ENCODE peak calls at places on chromosome 3, in nine cellular contexts. One of them, this sample, is unnamed.

GRCh38 chr3:46906471-46907058 is 29.0 kb downstream of the PTH1R start:
- DNase-seq in Panc1: no peak
- DNase-seq in AG09319: no peak
- DNase-seq in transverse colon: no peak
- DNase-seq in fibroblast of pulmonary artery: no peak
- DNase-seq in HFFc6: no peak
- DNase-seq in choroid plexus epithelial cell: no peak
- DNase-seq in H9: no peak
- DNase-seq in WTC11: no peak
- DNase-seq in this sample: no peak

GRCh38 chr3:132161608-132162007 is 126.8 kb upstream of the CPNE4 start:
- DNase-seq in Panc1: no peak
- DNase-seq in AG09319: no peak
- DNase-seq in transverse colon: no peak
- DNase-seq in fibroblast of pulmonary artery: no peak
- DNase-seq in HFFc6: no peak
- DNase-seq in choroid plexus epithelial cell: peak; percentile 11
- DNase-seq in H9: peak; percentile 65
- DNase-seq in WTC11: peak; percentile 27
- DNase-seq in this sample: no peak

GRCh38 chr3:105516972-105517371 is 150.3 kb downstream of the ALCAM start:
- DNase-seq in Panc1: no peak
- DNase-seq in AG09319: no peak
- DNase-seq in transverse colon: no peak
- DNase-seq in fibroblast of pulmonary artery: peak; percentile 49
- DNase-seq in HFFc6: no peak
- DNase-seq in choroid plexus epithelial cell: no peak
- DNase-seq in H9: no peak
- DNase-seq in WTC11: peak; percentile 13
- DNase-seq in this sample: no peak

GRCh38 chr3:136844726-136845125 is 17.3 kb upstream of the NCK1 start:
- DNase-seq in Panc1: no peak
- DNase-seq in AG09319: no peak
- DNase-seq in transverse colon: no peak
- DNase-seq in fibroblast of pulmonary artery: peak; percentile 64
- DNase-seq in HFFc6: no peak
- DNase-seq in choroid plexus epithelial cell: no peak
- DNase-seq in H9: no peak
- DNase-seq in WTC11: no peak
- DNase-seq in this sample: no peak

GRCh38 chr3:138348107-138348949 is at the start of gene MRAS:
- DNase-seq in Panc1: no peak
- DNase-seq in AG09319: peak; percentile 38
- DNase-seq in transverse colon: peak; percentile 67
- DNase-seq in fibroblast of pulmonary artery: peak; percentile 84
- DNase-seq in HFFc6: peak; percentile 71
- DNase-seq in choroid plexus epithelial cell: peak; percentile 80
- DNase-seq in H9: peak; percentile 78
- DNase-seq in WTC11: peak; percentile 79
- DNase-seq in this sample: peak; percentile 60

GRCh38 chr3:78868570-78868969 is 899.2 kb downstream of the ROBO1 start:
- DNase-seq in Panc1: no peak
- DNase-seq in AG09319: no peak
- DNase-seq in transverse colon: no peak
- DNase-seq in fibroblast of pulmonary artery: no peak
- DNase-seq in HFFc6: no peak
- DNase-seq in choroid plexus epithelial cell: no peak
- DNase-seq in H9: no peak
- DNase-seq in WTC11: no peak
- DNase-seq in this sample: no peak

GRCh38 chr3:119294402-119294888 is 262 bp downstream of the ARHGAP31 start:
- DNase-seq in Panc1: no peak
- DNase-seq in AG09319: no peak
- DNase-seq in transverse colon: peak; percentile 73
- DNase-seq in fibroblast of pulmonary artery: no peak
- DNase-seq in HFFc6: no peak
- DNase-seq in choroid plexus epithelial cell: no peak
- DNase-seq in H9: no peak
- DNase-seq in WTC11: no peak
- DNase-seq in this sample: peak; percentile 83

GRCh38 chr3:11530153-11530721 is 113.5 kb downstream of the VGLL4 start:
- DNase-seq in Panc1: no peak
- DNase-seq in AG09319: peak; percentile 81
- DNase-seq in transverse colon: no peak
- DNase-seq in fibroblast of pulmonary artery: peak; percentile 94
- DNase-seq in HFFc6: peak; percentile 98
- DNase-seq in choroid plexus epithelial cell: peak; percentile 100
- DNase-seq in H9: no peak
- DNase-seq in WTC11: no peak
- DNase-seq in this sample: no peak

GRCh38 chr3:115341208-115341607 is 194.1 kb upstream of the ZBTB20 start:
- DNase-seq in Panc1: no peak
- DNase-seq in AG09319: no peak
- DNase-seq in transverse colon: no peak
- DNase-seq in fibroblast of pulmonary artery: peak; percentile 71
- DNase-seq in HFFc6: peak; percentile 39
- DNase-seq in choroid plexus epithelial cell: peak; percentile 70
- DNase-seq in H9: no peak
- DNase-seq in WTC11: no peak
- DNase-seq in this sample: no peak

GRCh38 chr3:135452881-135453280 is 512.6 kb upstream of the PPP2R3A start:
- DNase-seq in Panc1: no peak
- DNase-seq in AG09319: no peak
- DNase-seq in transverse colon: no peak
- DNase-seq in fibroblast of pulmonary artery: no peak
- DNase-seq in HFFc6: no peak
- DNase-seq in choroid plexus epithelial cell: no peak
- DNase-seq in H9: peak; percentile 52
- DNase-seq in WTC11: peak; percentile 17
- DNase-seq in this sample: no peak

GRCh38 chr3:153244961-153245360 is 82.9 kb downstream of the RAP2B start:
- DNase-seq in Panc1: no peak
- DNase-seq in AG09319: no peak
- DNase-seq in transverse colon: no peak
- DNase-seq in fibroblast of pulmonary artery: peak; percentile 35
- DNase-seq in HFFc6: peak; percentile 8
- DNase-seq in choroid plexus epithelial cell: peak; percentile 58
- DNase-seq in H9: no peak
- DNase-seq in WTC11: no peak
- DNase-seq in this sample: no peak

GRCh38 chr3:127363171-127363570 is 75.3 kb upstream of the PRR20G start:
- DNase-seq in Panc1: no peak
- DNase-seq in AG09319: no peak
- DNase-seq in transverse colon: no peak
- DNase-seq in fibroblast of pulmonary artery: no peak
- DNase-seq in HFFc6: no peak
- DNase-seq in choroid plexus epithelial cell: no peak
- DNase-seq in H9: no peak
- DNase-seq in WTC11: no peak
- DNase-seq in this sample: no peak

GRCh38 chr3:126537730-126538281 is 13.9 kb downstream of the CHST13 start:
- DNase-seq in Panc1: no peak
- DNase-seq in AG09319: no peak
- DNase-seq in transverse colon: peak; percentile 54
- DNase-seq in fibroblast of pulmonary artery: no peak
- DNase-seq in HFFc6: no peak
- DNase-seq in choroid plexus epithelial cell: no peak
- DNase-seq in H9: peak; percentile 22
- DNase-seq in WTC11: peak; percentile 1
- DNase-seq in this sample: no peak

GRCh38 chr3:37458162-37458895 is 283.9 kb upstream of the LRRFIP2 start:
- DNase-seq in Panc1: no peak
- DNase-seq in AG09319: no peak
- DNase-seq in transverse colon: no peak
- DNase-seq in fibroblast of pulmonary artery: no peak
- DNase-seq in HFFc6: no peak
- DNase-seq in choroid plexus epithelial cell: no peak
- DNase-seq in H9: no peak
- DNase-seq in WTC11: no peak
- DNase-seq in this sample: no peak

GRCh38 chr3:65593780-65594752 is 444.7 kb downstream of the MAGI1 start:
- DNase-seq in Panc1: no peak
- DNase-seq in AG09319: no peak
- DNase-seq in transverse colon: no peak
- DNase-seq in fibroblast of pulmonary artery: no peak
- DNase-seq in HFFc6: no peak
- DNase-seq in choroid plexus epithelial cell: no peak
- DNase-seq in H9: no peak
- DNase-seq in WTC11: no peak
- DNase-seq in this sample: no peak

DNA sequence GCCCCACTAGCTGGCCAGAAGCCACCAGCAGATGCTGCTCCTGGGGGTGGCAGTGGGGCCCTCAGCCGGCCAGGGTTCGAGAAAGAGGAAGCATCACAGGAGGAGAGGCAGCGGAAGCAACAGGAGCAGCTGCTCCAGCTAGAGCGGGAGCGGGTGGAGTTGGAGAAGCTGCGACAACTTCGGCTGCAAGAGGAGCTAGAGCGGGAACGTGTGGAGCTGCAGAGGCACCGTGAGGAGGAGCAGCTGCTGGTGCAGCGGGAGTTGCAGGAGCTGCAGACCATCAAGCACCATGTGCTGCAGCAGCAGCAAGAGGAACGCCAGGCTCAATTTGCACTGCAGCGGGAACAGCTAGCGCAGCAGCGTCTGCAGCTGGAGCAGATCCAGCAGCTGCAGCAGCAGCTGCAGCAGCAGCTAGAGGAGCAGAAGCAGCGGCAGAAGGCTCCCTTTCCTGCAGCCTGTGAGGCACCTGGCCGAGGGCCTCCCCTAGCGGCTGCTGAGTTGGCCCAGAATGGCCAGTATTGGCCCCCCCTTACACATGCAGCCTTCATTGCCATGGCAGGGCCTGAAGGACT is 17.5 kb upstream of the APEH start:
- DNase-seq in Panc1: no peak
- DNase-seq in AG09319: no peak
- DNase-seq in transverse colon: no peak
- DNase-seq in fibroblast of pulmonary artery: peak; percentile 14
- DNase-seq in HFFc6: no peak
- DNase-seq in choroid plexus epithelial cell: peak; percentile 41
- DNase-seq in H9: no peak
- DNase-seq in WTC11: no peak
- DNase-seq in this sample: no peak
- TF ChIP-seq CTCF in Panc1: no peak
- TF ChIP-seq CTCF in AG09319: peak; percentile 24
- TF ChIP-seq CTCF in transverse colon: no peak
- TF ChIP-seq CTCF in fibroblast of pulmonary artery: peak; percentile 22
- TF ChIP-seq CTCF in HFFc6: no peak
- TF ChIP-seq CTCF in choroid plexus epithelial cell: peak; percentile 58
- TF ChIP-seq CTCF in H9: no peak
- TF ChIP-seq CTCF in WTC11: no peak
- TF ChIP-seq CTCF in this sample: no peak

DNA sequence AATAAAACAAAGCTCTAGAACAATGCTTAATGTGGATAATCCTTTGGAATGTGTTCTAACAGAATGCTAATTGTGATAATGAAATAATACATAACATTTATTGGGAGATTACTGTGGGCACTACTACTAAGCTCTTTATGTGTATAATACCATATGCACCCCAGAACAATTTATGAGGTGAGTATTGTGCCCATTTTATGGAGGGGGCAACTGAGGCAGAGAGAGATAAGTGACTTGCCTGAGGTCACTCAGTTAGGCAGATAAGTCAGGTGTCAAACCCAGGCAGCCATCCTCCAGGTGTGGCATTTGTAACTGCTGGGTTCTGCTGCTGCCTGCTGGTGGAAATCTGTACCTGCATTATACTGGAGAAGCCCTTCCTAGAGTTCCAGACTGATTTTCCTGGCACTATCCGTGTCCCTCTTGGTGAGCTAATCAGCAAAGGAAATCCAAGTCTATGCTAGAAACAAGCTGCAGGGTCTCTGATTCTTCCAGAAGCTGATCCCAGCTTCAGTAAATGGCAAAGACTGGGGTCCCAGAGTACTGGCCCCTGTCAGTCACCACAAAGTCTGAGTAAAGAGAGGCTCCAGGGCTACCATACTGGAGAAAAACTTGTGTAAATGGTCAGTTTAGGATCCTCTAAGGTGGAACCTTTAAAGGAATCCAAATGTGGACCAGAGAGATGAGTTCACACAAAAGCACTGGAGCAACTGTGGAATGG is 22.6 kb upstream of the RBP1 start:
- DNase-seq in Panc1: peak; percentile 8
- DNase-seq in AG09319: no peak
- DNase-seq in transverse colon: peak; percentile 27
- DNase-seq in fibroblast of pulmonary artery: peak; percentile 52
- DNase-seq in HFFc6: no peak
- DNase-seq in choroid plexus epithelial cell: peak; percentile 72
- DNase-seq in H9: peak; percentile 75
- DNase-seq in WTC11: peak; percentile 72
- DNase-seq in this sample: peak; percentile 34
- TF ChIP-seq CTCF in Panc1: peak; percentile 90
- TF ChIP-seq CTCF in AG09319: peak; percentile 78
- TF ChIP-seq CTCF in transverse colon: peak; percentile 56
- TF ChIP-seq CTCF in fibroblast of pulmonary artery: peak; percentile 87
- TF ChIP-seq CTCF in HFFc6: peak; percentile 23
- TF ChIP-seq CTCF in choroid plexus epithelial cell: peak; percentile 95
- TF ChIP-seq CTCF in H9: peak; percentile 86
- TF ChIP-seq CTCF in WTC11: peak; percentile 74
- TF ChIP-seq CTCF in this sample: peak; percentile 50

DNA sequence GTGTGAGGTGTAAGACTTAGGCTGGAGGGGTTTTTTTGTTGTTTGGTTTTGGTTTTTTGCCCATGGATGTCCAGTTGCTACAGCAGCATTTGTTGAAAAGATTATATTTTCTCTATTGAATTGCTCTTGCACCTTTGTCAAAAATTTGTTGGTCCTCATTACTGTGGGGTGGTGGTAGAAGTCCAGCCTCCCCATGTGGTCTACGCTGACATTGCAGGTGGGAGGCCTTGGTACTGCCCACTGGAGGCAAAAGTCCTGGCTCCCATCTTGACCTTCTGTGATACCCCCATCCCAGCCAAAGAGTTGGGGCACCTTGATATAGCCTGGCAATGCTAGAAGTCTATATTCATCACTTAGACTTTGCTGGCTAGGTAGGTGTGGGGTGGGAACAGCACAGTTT is 5.4 kb upstream of the RAB6B start:
- DNase-seq in Panc1: no peak
- DNase-seq in AG09319: no peak
- DNase-seq in transverse colon: no peak
- DNase-seq in fibroblast of pulmonary artery: no peak
- DNase-seq in HFFc6: no peak
- DNase-seq in choroid plexus epithelial cell: no peak
- DNase-seq in H9: no peak
- DNase-seq in WTC11: no peak
- DNase-seq in this sample: no peak
- TF ChIP-seq CTCF in Panc1: peak; percentile 28
- TF ChIP-seq CTCF in AG09319: no peak
- TF ChIP-seq CTCF in transverse colon: no peak
- TF ChIP-seq CTCF in fibroblast of pulmonary artery: peak; percentile 10
- TF ChIP-seq CTCF in HFFc6: peak; percentile 39
- TF ChIP-seq CTCF in choroid plexus epithelial cell: peak; percentile 40
- TF ChIP-seq CTCF in H9: peak; percentile 58
- TF ChIP-seq CTCF in WTC11: no peak
- TF ChIP-seq CTCF in this sample: peak; percentile 18

GRCh38 chr3:148631124-148631903 is 66.4 kb upstream of the AGTR1 start:
- DNase-seq in Panc1: no peak
- DNase-seq in AG09319: no peak
- DNase-seq in transverse colon: no peak
- DNase-seq in fibroblast of pulmonary artery: peak; percentile 31
- DNase-seq in HFFc6: no peak
- DNase-seq in choroid plexus epithelial cell: peak; percentile 46
- DNase-seq in H9: peak; percentile 49
- DNase-seq in WTC11: peak; percentile 47
- DNase-seq in this sample: no peak
- TF ChIP-seq CTCF in Panc1: peak; percentile 35
- TF ChIP-seq CTCF in AG09319: no peak
- TF ChIP-seq CTCF in transverse colon: peak; percentile 16
- TF ChIP-seq CTCF in fibroblast of pulmonary artery: peak; percentile 46
- TF ChIP-seq CTCF in HFFc6: peak; percentile 37
- TF ChIP-seq CTCF in choroid plexus epithelial cell: peak; percentile 63
- TF ChIP-seq CTCF in H9: peak; percentile 78
- TF ChIP-seq CTCF in WTC11: peak; percentile 50
- TF ChIP-seq CTCF in this sample: no peak

GRCh38 chr3:194269610-194270145 is 81.5 kb downstream of the CPN2 start:
- DNase-seq in Panc1: no peak
- DNase-seq in AG09319: no peak
- DNase-seq in transverse colon: peak; percentile 64
- DNase-seq in fibroblast of pulmonary artery: peak; percentile 96
- DNase-seq in HFFc6: no peak
- DNase-seq in choroid plexus epithelial cell: peak; percentile 88
- DNase-seq in H9: peak; percentile 85
- DNase-seq in WTC11: peak; percentile 83
- DNase-seq in this sample: no peak
- TF ChIP-seq CTCF in Panc1: no peak
- TF ChIP-seq CTCF in AG09319: peak; percentile 37
- TF ChIP-seq CTCF in transverse colon: peak; percentile 65
- TF ChIP-seq CTCF in fibroblast of pulmonary artery: peak; percentile 67
- TF ChIP-seq CTCF in HFFc6: no peak
- TF ChIP-seq CTCF in choroid plexus epithelial cell: peak; percentile 78
- TF ChIP-seq CTCF in H9: peak; percentile 70
- TF ChIP-seq CTCF in WTC11: peak; percentile 22
- TF ChIP-seq CTCF in this sample: peak; percentile 5

This sample was measured in GM13977.